ENCODE peak calls at places on chromosomes 16 and 17, in four cellular contexts. One of them, this sample, is unnamed.

GRCh38 chr17:5430413-5430999 is 8.4 kb downstream of the C1QBP start:
- DNase-seq in PC-3: no peak
- DNase-seq in BJ: no peak
- DNase-seq in NCI-H2171 treated with DMSO at 0.1 percent for 48 hours: no peak
- DNase-seq in this sample: no peak

GRCh38 chr17:57595942-57596695 is 149.0 kb downstream of the CCDC182 start:
- DNase-seq in BJ: no peak
- DNase-seq in PC-3: no peak
- DNase-seq in NCI-H2171 treated with DMSO at 0.1 percent for 48 hours: no peak
- DNase-seq in this sample: no peak

GRCh38 chr16:2034695-2035430 is 8.2 kb downstream of the NHERF2 start:
- DNase-seq in NCI-H2171 treated with DMSO at 0.1 percent for 48 hours: no peak
- DNase-seq in PC-3: no peak
- DNase-seq in BJ: no peak
- DNase-seq in this sample: no peak

GRCh38 chr17:82702161-82702932 is 3.8 kb upstream of the RAB40B start:
- DNase-seq in NCI-H2171 treated with DMSO at 0.1 percent for 48 hours: no peak
- DNase-seq in PC-3: no peak
- DNase-seq in BJ: no peak
- DNase-seq in this sample: no peak

GRCh38 chr16:939941-940340 is 30.8 kb downstream of the LMF1 start:
- DNase-seq in PC-3: no peak
- DNase-seq in BJ: no peak
- DNase-seq in NCI-H2171 treated with DMSO at 0.1 percent for 48 hours: no peak
- DNase-seq in this sample: no peak

GRCh38 chr17:42917236-42917603 is 16.6 kb downstream of the G6PC1 start:
- DNase-seq in PC-3: no peak
- DNase-seq in BJ: no peak
- DNase-seq in NCI-H2171 treated with DMSO at 0.1 percent for 48 hours: no peak
- DNase-seq in this sample: no peak

GRCh38 chr16:27224741-27225300 is 21.5 kb downstream of the KDM8 start:
- DNase-seq in NCI-H2171 treated with DMSO at 0.1 percent for 48 hours: no peak
- DNase-seq in BJ: no peak
- DNase-seq in PC-3: no peak
- DNase-seq in this sample: no peak

GRCh38 chr17:65070620-65071019 is 14.1 kb upstream of the GNA13 start:
- DNase-seq in PC-3: no peak
- DNase-seq in BJ: no peak
- DNase-seq in NCI-H2171 treated with DMSO at 0.1 percent for 48 hours: no peak
- DNase-seq in this sample: no peak

GRCh38 chr17:62826956-62827355 is 18.8 kb upstream of the MARCHF10 start:
- DNase-seq in NCI-H2171 treated with DMSO at 0.1 percent for 48 hours: no peak
- DNase-seq in PC-3: no peak
- DNase-seq in BJ: no peak
- DNase-seq in this sample: no peak

GRCh38 chr17:47882247-47882646 is 13.8 kb upstream of the SP2 start:
- DNase-seq in NCI-H2171 treated with DMSO at 0.1 percent for 48 hours: no peak
- DNase-seq in BJ: peak
- DNase-seq in PC-3: peak
- DNase-seq in this sample: no peak

GRCh38 chr17:82424001-82424862 is 5.8 kb upstream of the OGFOD3 start:
- DNase-seq in PC-3: peak
- DNase-seq in NCI-H2171 treated with DMSO at 0.1 percent for 48 hours: no peak
- DNase-seq in BJ: no peak
- DNase-seq in this sample: no peak

GRCh38 chr17:8839410-8839935 is 28.0 kb downstream of the PIK3R6 start:
- DNase-seq in NCI-H2171 treated with DMSO at 0.1 percent for 48 hours: no peak
- DNase-seq in PC-3: no peak
- DNase-seq in BJ: no peak
- DNase-seq in this sample: no peak

GRCh38 chr16:2473999-2474876 is 689 bp upstream of the TBC1D24 start:
- DNase-seq in PC-3: peak
- DNase-seq in NCI-H2171 treated with DMSO at 0.1 percent for 48 hours: peak
- DNase-seq in BJ: no peak
- DNase-seq in this sample: no peak

GRCh38 chr16:81927561-81928185 is 83.6 kb downstream of the SDR42E1 start:
- DNase-seq in BJ: no peak
- DNase-seq in PC-3: no peak
- DNase-seq in NCI-H2171 treated with DMSO at 0.1 percent for 48 hours: no peak
- DNase-seq in this sample: no peak

This sample was measured in skeletal muscle cell.